ENCODE peak calls at places on chromosomes 2 and 18, in eight cellular contexts. One of them, this sample, is unnamed.

GRCh38 chr2:37568565-37568964 is 102.9 kb downstream of the CDC42EP3 start:
- DNase-seq in H4: no peak
- DNase-seq in endothelial cell: no peak
- DNase-seq in HFF-Myc: no peak
- DNase-seq in C1 segment of cervical spinal cord: no peak
- DNase-seq in cardiac fibroblast: no peak
- DNase-seq in HS-5: no peak
- DNase-seq in stimulated activated naive B cell treated with anti-CD40 and anti-IgM and Interleukin-4, amounts not matched to agents 10 μg/mL and 1 μg/mL and 100 μg/mL, for 72 hours: no peak
- DNase-seq in this sample: no peak

GRCh38 chr2:51995293-51995692 is 963.4 kb upstream of the NRXN1 start:
- DNase-seq in H4: no peak
- DNase-seq in endothelial cell: no peak
- DNase-seq in HFF-Myc: no peak
- DNase-seq in C1 segment of cervical spinal cord: no peak
- DNase-seq in cardiac fibroblast: peak; percentile 78
- DNase-seq in HS-5: peak; percentile 93
- DNase-seq in stimulated activated naive B cell treated with anti-CD40 and anti-IgM and Interleukin-4, amounts not matched to agents 10 μg/mL and 1 μg/mL and 100 μg/mL, for 72 hours: no peak
- DNase-seq in this sample: no peak

GRCh38 chr2:102346381-102347130 is 9.0 kb upstream of the IL18R1 start:
- DNase-seq in H4: no peak
- DNase-seq in endothelial cell: no peak
- DNase-seq in HFF-Myc: no peak
- DNase-seq in C1 segment of cervical spinal cord: no peak
- DNase-seq in cardiac fibroblast: no peak
- DNase-seq in HS-5: no peak
- DNase-seq in stimulated activated naive B cell treated with anti-CD40 and anti-IgM and Interleukin-4, amounts not matched to agents 10 μg/mL and 1 μg/mL and 100 μg/mL, for 72 hours: no peak
- DNase-seq in this sample: no peak

GRCh38 chr2:199230091-199230490 is 227.6 kb downstream of the SATB2 start:
- DNase-seq in H4: peak; percentile 52
- DNase-seq in endothelial cell: no peak
- DNase-seq in HFF-Myc: no peak
- DNase-seq in C1 segment of cervical spinal cord: no peak
- DNase-seq in cardiac fibroblast: no peak
- DNase-seq in HS-5: no peak
- DNase-seq in stimulated activated naive B cell treated with anti-CD40 and anti-IgM and Interleukin-4, amounts not matched to agents 10 μg/mL and 1 μg/mL and 100 μg/mL, for 72 hours: no peak
- DNase-seq in this sample: no peak

GRCh38 chr2:219525533-219526232 is 11.4 kb downstream of the ASIC4 start:
- DNase-seq in H4: no peak
- DNase-seq in endothelial cell: no peak
- DNase-seq in HFF-Myc: no peak
- DNase-seq in C1 segment of cervical spinal cord: no peak
- DNase-seq in cardiac fibroblast: peak; percentile 50
- DNase-seq in HS-5: no peak
- DNase-seq in stimulated activated naive B cell treated with anti-CD40 and anti-IgM and Interleukin-4, amounts not matched to agents 10 μg/mL and 1 μg/mL and 100 μg/mL, for 72 hours: no peak
- DNase-seq in this sample: no peak

GRCh38 chr2:101873543-101873942 is 118.2 kb upstream of the IL1R2 start:
- DNase-seq in H4: no peak
- DNase-seq in endothelial cell: no peak
- DNase-seq in HFF-Myc: no peak
- DNase-seq in C1 segment of cervical spinal cord: no peak
- DNase-seq in cardiac fibroblast: no peak
- DNase-seq in HS-5: no peak
- DNase-seq in stimulated activated naive B cell treated with anti-CD40 and anti-IgM and Interleukin-4, amounts not matched to agents 10 μg/mL and 1 μg/mL and 100 μg/mL, for 72 hours: no peak
- DNase-seq in this sample: no peak

GRCh38 chr2:63888490-63889402 is 47.0 kb downstream of the UGP2 start:
- DNase-seq in H4: peak; percentile 38
- DNase-seq in endothelial cell: peak; percentile 52
- DNase-seq in HFF-Myc: peak; percentile 39
- DNase-seq in C1 segment of cervical spinal cord: peak; percentile 21
- DNase-seq in cardiac fibroblast: peak; percentile 53
- DNase-seq in HS-5: peak; percentile 18
- DNase-seq in stimulated activated naive B cell treated with anti-CD40 and anti-IgM and Interleukin-4, amounts not matched to agents 10 μg/mL and 1 μg/mL and 100 μg/mL, for 72 hours: peak; percentile 3
- DNase-seq in this sample: peak; percentile 5

GRCh38 chr2:223383315-223383714 is 218.8 kb downstream of the SCG2 start:
- DNase-seq in H4: no peak
- DNase-seq in endothelial cell: no peak
- DNase-seq in HFF-Myc: peak; percentile 4
- DNase-seq in C1 segment of cervical spinal cord: no peak
- DNase-seq in cardiac fibroblast: peak; percentile 22
- DNase-seq in HS-5: peak; percentile 79
- DNase-seq in stimulated activated naive B cell treated with anti-CD40 and anti-IgM and Interleukin-4, amounts not matched to agents 10 μg/mL and 1 μg/mL and 100 μg/mL, for 72 hours: no peak
- DNase-seq in this sample: no peak

GRCh38 chr2:189066037-189066436 is 91.9 kb downstream of the COL3A1 start:
- DNase-seq in H4: no peak
- DNase-seq in endothelial cell: no peak
- DNase-seq in HFF-Myc: no peak
- DNase-seq in C1 segment of cervical spinal cord: no peak
- DNase-seq in cardiac fibroblast: no peak
- DNase-seq in HS-5: peak; percentile 32
- DNase-seq in stimulated activated naive B cell treated with anti-CD40 and anti-IgM and Interleukin-4, amounts not matched to agents 10 μg/mL and 1 μg/mL and 100 μg/mL, for 72 hours: no peak
- DNase-seq in this sample: no peak

GRCh38 chr2:199861116-199861774 is 10.3 kb upstream of the FTCDNL1 start:
- DNase-seq in H4: peak; percentile 32
- DNase-seq in endothelial cell: no peak
- DNase-seq in HFF-Myc: no peak
- DNase-seq in C1 segment of cervical spinal cord: no peak
- DNase-seq in cardiac fibroblast: peak; percentile 44
- DNase-seq in HS-5: no peak
- DNase-seq in stimulated activated naive B cell treated with anti-CD40 and anti-IgM and Interleukin-4, amounts not matched to agents 10 μg/mL and 1 μg/mL and 100 μg/mL, for 72 hours: no peak
- DNase-seq in this sample: no peak

GRCh38 chr2:200922439-200922838 is 33.3 kb downstream of the NIF3L1 start:
- DNase-seq in H4: no peak
- DNase-seq in endothelial cell: no peak
- DNase-seq in HFF-Myc: no peak
- DNase-seq in C1 segment of cervical spinal cord: no peak
- DNase-seq in cardiac fibroblast: no peak
- DNase-seq in HS-5: no peak
- DNase-seq in stimulated activated naive B cell treated with anti-CD40 and anti-IgM and Interleukin-4, amounts not matched to agents 10 μg/mL and 1 μg/mL and 100 μg/mL, for 72 hours: no peak
- DNase-seq in this sample: no peak

GRCh38 chr18:13159579-13159978 is 59.0 kb upstream of the LDLRAD4 start:
- DNase-seq in H4: peak; percentile 30
- DNase-seq in endothelial cell: peak; percentile 53
- DNase-seq in HFF-Myc: peak; percentile 47
- DNase-seq in C1 segment of cervical spinal cord: no peak
- DNase-seq in cardiac fibroblast: peak; percentile 82
- DNase-seq in HS-5: peak; percentile 14
- DNase-seq in stimulated activated naive B cell treated with anti-CD40 and anti-IgM and Interleukin-4, amounts not matched to agents 10 μg/mL and 1 μg/mL and 100 μg/mL, for 72 hours: peak; percentile 27
- DNase-seq in this sample: no peak

GRCh38 chr18:31050635-31051034 is 8.1 kb upstream of the DSC3 start:
- DNase-seq in H4: no peak
- DNase-seq in endothelial cell: no peak
- DNase-seq in HFF-Myc: no peak
- DNase-seq in C1 segment of cervical spinal cord: no peak
- DNase-seq in cardiac fibroblast: no peak
- DNase-seq in HS-5: no peak
- DNase-seq in stimulated activated naive B cell treated with anti-CD40 and anti-IgM and Interleukin-4, amounts not matched to agents 10 μg/mL and 1 μg/mL and 100 μg/mL, for 72 hours: no peak
- DNase-seq in this sample: no peak

GRCh38 chr2:225177098-225177497 is 134.8 kb upstream of the DOCK10 start:
- DNase-seq in H4: peak; percentile 51
- DNase-seq in endothelial cell: no peak
- DNase-seq in HFF-Myc: peak; percentile 16
- DNase-seq in C1 segment of cervical spinal cord: peak; percentile 6
- DNase-seq in cardiac fibroblast: peak; percentile 32
- DNase-seq in HS-5: no peak
- DNase-seq in stimulated activated naive B cell treated with anti-CD40 and anti-IgM and Interleukin-4, amounts not matched to agents 10 μg/mL and 1 μg/mL and 100 μg/mL, for 72 hours: no peak
- DNase-seq in this sample: no peak

GRCh38 chr2:240457223-240458043 is 22.0 kb downstream of the GPC1 start:
- DNase-seq in H4: no peak
- DNase-seq in endothelial cell: no peak
- DNase-seq in HFF-Myc: no peak
- DNase-seq in C1 segment of cervical spinal cord: no peak
- DNase-seq in cardiac fibroblast: no peak
- DNase-seq in HS-5: no peak
- DNase-seq in stimulated activated naive B cell treated with anti-CD40 and anti-IgM and Interleukin-4, amounts not matched to agents 10 μg/mL and 1 μg/mL and 100 μg/mL, for 72 hours: no peak
- DNase-seq in this sample: no peak

GRCh38 chr2:65536596-65536995 is 104.2 kb upstream of the SPRED2 start:
- DNase-seq in H4: no peak
- DNase-seq in endothelial cell: no peak
- DNase-seq in HFF-Myc: no peak
- DNase-seq in C1 segment of cervical spinal cord: no peak
- DNase-seq in cardiac fibroblast: no peak
- DNase-seq in HS-5: no peak
- DNase-seq in stimulated activated naive B cell treated with anti-CD40 and anti-IgM and Interleukin-4, amounts not matched to agents 10 μg/mL and 1 μg/mL and 100 μg/mL, for 72 hours: peak; percentile 13
- DNase-seq in this sample: peak; percentile 66

GRCh38 chr2:233915133-233915532 is 2.0 kb upstream of the TRPM8 start:
- DNase-seq in H4: no peak
- DNase-seq in endothelial cell: no peak
- DNase-seq in HFF-Myc: no peak
- DNase-seq in C1 segment of cervical spinal cord: no peak
- DNase-seq in cardiac fibroblast: no peak
- DNase-seq in HS-5: no peak
- DNase-seq in stimulated activated naive B cell treated with anti-CD40 and anti-IgM and Interleukin-4, amounts not matched to agents 10 μg/mL and 1 μg/mL and 100 μg/mL, for 72 hours: no peak
- DNase-seq in this sample: no peak

GRCh38 chr2:119428488-119429224 is 3.0 kb upstream of the TMEM37 start:
- DNase-seq in H4: no peak
- DNase-seq in endothelial cell: no peak
- DNase-seq in HFF-Myc: no peak
- DNase-seq in C1 segment of cervical spinal cord: no peak
- DNase-seq in cardiac fibroblast: no peak
- DNase-seq in HS-5: no peak
- DNase-seq in stimulated activated naive B cell treated with anti-CD40 and anti-IgM and Interleukin-4, amounts not matched to agents 10 μg/mL and 1 μg/mL and 100 μg/mL, for 72 hours: no peak
- DNase-seq in this sample: no peak

GRCh38 chr2:102358496-102358895 is 2.9 kb downstream of the IL18R1 start:
- DNase-seq in H4: no peak
- DNase-seq in endothelial cell: no peak
- DNase-seq in HFF-Myc: no peak
- DNase-seq in C1 segment of cervical spinal cord: no peak
- DNase-seq in cardiac fibroblast: no peak
- DNase-seq in HS-5: no peak
- DNase-seq in stimulated activated naive B cell treated with anti-CD40 and anti-IgM and Interleukin-4, amounts not matched to agents 10 μg/mL and 1 μg/mL and 100 μg/mL, for 72 hours: no peak
- DNase-seq in this sample: no peak

GRCh38 chr18:9101730-9102390 is 639 bp upstream of the NDUFV2 start:
- DNase-seq in H4: peak; percentile 47
- DNase-seq in endothelial cell: no peak
- DNase-seq in HFF-Myc: no peak
- DNase-seq in C1 segment of cervical spinal cord: no peak
- DNase-seq in cardiac fibroblast: peak; percentile 85
- DNase-seq in HS-5: no peak
- DNase-seq in stimulated activated naive B cell treated with anti-CD40 and anti-IgM and Interleukin-4, amounts not matched to agents 10 μg/mL and 1 μg/mL and 100 μg/mL, for 72 hours: no peak
- DNase-seq in this sample: no peak

GRCh38 chr2:200786826-200787225 is 24.9 kb upstream of the BZW1 start:
- DNase-seq in H4: peak; percentile 22
- DNase-seq in endothelial cell: no peak
- DNase-seq in HFF-Myc: no peak
- DNase-seq in C1 segment of cervical spinal cord: no peak
- DNase-seq in cardiac fibroblast: peak; percentile 89
- DNase-seq in HS-5: peak; percentile 85
- DNase-seq in stimulated activated naive B cell treated with anti-CD40 and anti-IgM and Interleukin-4, amounts not matched to agents 10 μg/mL and 1 μg/mL and 100 μg/mL, for 72 hours: no peak
- DNase-seq in this sample: no peak

GRCh38 chr2:158651358-158652057 is 143.6 kb upstream of the DAPL1 start:
- DNase-seq in H4: no peak
- DNase-seq in endothelial cell: no peak
- DNase-seq in HFF-Myc: no peak
- DNase-seq in C1 segment of cervical spinal cord: no peak
- DNase-seq in cardiac fibroblast: no peak
- DNase-seq in HS-5: no peak
- DNase-seq in stimulated activated naive B cell treated with anti-CD40 and anti-IgM and Interleukin-4, amounts not matched to agents 10 μg/mL and 1 μg/mL and 100 μg/mL, for 72 hours: no peak
- DNase-seq in this sample: no peak

GRCh38 chr2:225328192-225328591 is 71.3 kb upstream of the NYAP2 start:
- DNase-seq in H4: peak; percentile 90
- DNase-seq in endothelial cell: no peak
- DNase-seq in HFF-Myc: no peak
- DNase-seq in C1 segment of cervical spinal cord: no peak
- DNase-seq in cardiac fibroblast: no peak
- DNase-seq in HS-5: no peak
- DNase-seq in stimulated activated naive B cell treated with anti-CD40 and anti-IgM and Interleukin-4, amounts not matched to agents 10 μg/mL and 1 μg/mL and 100 μg/mL, for 72 hours: no peak
- DNase-seq in this sample: no peak

This sample was measured in GM06990.